ENCODE peak calls at places on chromosome 18, in nine cellular contexts. One of them, this sample, is unnamed.

GRCh38 chr18:2971741-2972552 is 41.0 kb downstream of the LPIN2 start:
- DNase-seq in small intestine: peak
- DNase-seq in nephron progenitor cell: no peak
- DNase-seq in stimulated activated CD8-positive, alpha-beta memory T cell treated with anti-CD3 and anti-CD28 coated beads, Interleukin-2, amount 100 ng/mL, for 48 hours: peak
- DNase-seq in H7: no peak
- DNase-seq in C1 segment of cervical spinal cord: no peak
- DNase-seq in RWPE1: no peak
- DNase-seq in fibroblast of lung: no peak
- DNase-seq in activated naive CD4-positive, alpha-beta T cell treated with anti-CD3 and anti-CD28 coated beads, Interleukin-2, amount 10 ng/mL, durations not matched to agents 7 days and 5 days: peak
- DNase-seq in this sample: peak

GRCh38 chr18:50280707-50281294 is 522 bp downstream of the MBD1 start:
- DNase-seq in small intestine: no peak
- DNase-seq in nephron progenitor cell: no peak
- DNase-seq in stimulated activated CD8-positive, alpha-beta memory T cell treated with anti-CD3 and anti-CD28 coated beads, Interleukin-2, amount 100 ng/mL, for 48 hours: no peak
- DNase-seq in H7: peak
- DNase-seq in C1 segment of cervical spinal cord: no peak
- DNase-seq in RWPE1: no peak
- DNase-seq in fibroblast of lung: no peak
- DNase-seq in activated naive CD4-positive, alpha-beta T cell treated with anti-CD3 and anti-CD28 coated beads, Interleukin-2, amount 10 ng/mL, durations not matched to agents 7 days and 5 days: no peak
- DNase-seq in this sample: no peak

GRCh38 chr18:712401-713134 is at the start of gene ENOSF1:
- DNase-seq in small intestine: peak
- DNase-seq in nephron progenitor cell: peak
- DNase-seq in stimulated activated CD8-positive, alpha-beta memory T cell treated with anti-CD3 and anti-CD28 coated beads, Interleukin-2, amount 100 ng/mL, for 48 hours: peak
- DNase-seq in H7: peak
- DNase-seq in C1 segment of cervical spinal cord: peak
- DNase-seq in RWPE1: peak
- DNase-seq in fibroblast of lung: peak
- DNase-seq in activated naive CD4-positive, alpha-beta T cell treated with anti-CD3 and anti-CD28 coated beads, Interleukin-2, amount 10 ng/mL, durations not matched to agents 7 days and 5 days: peak
- DNase-seq in this sample: peak

GRCh38 chr18:45164551-45164950 is 450.7 kb upstream of the SLC14A2 start:
- DNase-seq in small intestine: no peak
- DNase-seq in nephron progenitor cell: no peak
- DNase-seq in stimulated activated CD8-positive, alpha-beta memory T cell treated with anti-CD3 and anti-CD28 coated beads, Interleukin-2, amount 100 ng/mL, for 48 hours: no peak
- DNase-seq in H7: no peak
- DNase-seq in C1 segment of cervical spinal cord: no peak
- DNase-seq in RWPE1: no peak
- DNase-seq in fibroblast of lung: peak
- DNase-seq in activated naive CD4-positive, alpha-beta T cell treated with anti-CD3 and anti-CD28 coated beads, Interleukin-2, amount 10 ng/mL, durations not matched to agents 7 days and 5 days: no peak
- DNase-seq in this sample: no peak

GRCh38 chr18:71194438-71194837 is 905.6 kb downstream of the SOCS6 start:
- DNase-seq in small intestine: no peak
- DNase-seq in nephron progenitor cell: no peak
- DNase-seq in stimulated activated CD8-positive, alpha-beta memory T cell treated with anti-CD3 and anti-CD28 coated beads, Interleukin-2, amount 100 ng/mL, for 48 hours: no peak
- DNase-seq in H7: no peak
- DNase-seq in C1 segment of cervical spinal cord: no peak
- DNase-seq in RWPE1: no peak
- DNase-seq in fibroblast of lung: no peak
- DNase-seq in activated naive CD4-positive, alpha-beta T cell treated with anti-CD3 and anti-CD28 coated beads, Interleukin-2, amount 10 ng/mL, durations not matched to agents 7 days and 5 days: no peak
- DNase-seq in this sample: no peak

GRCh38 chr18:43620936-43621335 is 343.6 kb upstream of the SYT4 start:
- DNase-seq in small intestine: peak
- DNase-seq in nephron progenitor cell: peak
- DNase-seq in stimulated activated CD8-positive, alpha-beta memory T cell treated with anti-CD3 and anti-CD28 coated beads, Interleukin-2, amount 100 ng/mL, for 48 hours: no peak
- DNase-seq in H7: peak
- DNase-seq in C1 segment of cervical spinal cord: no peak
- DNase-seq in RWPE1: peak
- DNase-seq in fibroblast of lung: peak
- DNase-seq in activated naive CD4-positive, alpha-beta T cell treated with anti-CD3 and anti-CD28 coated beads, Interleukin-2, amount 10 ng/mL, durations not matched to agents 7 days and 5 days: no peak
- DNase-seq in this sample: no peak

GRCh38 chr18:61901334-61901986 is 8.7 kb upstream of the RNF152 start:
- DNase-seq in small intestine: peak
- DNase-seq in nephron progenitor cell: peak
- DNase-seq in stimulated activated CD8-positive, alpha-beta memory T cell treated with anti-CD3 and anti-CD28 coated beads, Interleukin-2, amount 100 ng/mL, for 48 hours: no peak
- DNase-seq in H7: peak
- DNase-seq in C1 segment of cervical spinal cord: no peak
- DNase-seq in RWPE1: peak
- DNase-seq in fibroblast of lung: peak
- DNase-seq in activated naive CD4-positive, alpha-beta T cell treated with anti-CD3 and anti-CD28 coated beads, Interleukin-2, amount 10 ng/mL, durations not matched to agents 7 days and 5 days: peak
- DNase-seq in this sample: peak

GRCh38 chr18:31101148-31102019 is 837 bp downstream of the DSC2 start:
- DNase-seq in small intestine: peak
- DNase-seq in nephron progenitor cell: peak
- DNase-seq in stimulated activated CD8-positive, alpha-beta memory T cell treated with anti-CD3 and anti-CD28 coated beads, Interleukin-2, amount 100 ng/mL, for 48 hours: no peak
- DNase-seq in H7: peak
- DNase-seq in C1 segment of cervical spinal cord: peak
- DNase-seq in RWPE1: no peak
- DNase-seq in fibroblast of lung: peak
- DNase-seq in activated naive CD4-positive, alpha-beta T cell treated with anti-CD3 and anti-CD28 coated beads, Interleukin-2, amount 10 ng/mL, durations not matched to agents 7 days and 5 days: no peak
- DNase-seq in this sample: peak

GRCh38 chr18:79849328-79850207 is 51.8 kb downstream of the KCNG2 start:
- DNase-seq in small intestine: no peak
- DNase-seq in nephron progenitor cell: no peak
- DNase-seq in stimulated activated CD8-positive, alpha-beta memory T cell treated with anti-CD3 and anti-CD28 coated beads, Interleukin-2, amount 100 ng/mL, for 48 hours: no peak
- DNase-seq in H7: peak
- DNase-seq in C1 segment of cervical spinal cord: no peak
- DNase-seq in RWPE1: no peak
- DNase-seq in fibroblast of lung: no peak
- DNase-seq in activated naive CD4-positive, alpha-beta T cell treated with anti-CD3 and anti-CD28 coated beads, Interleukin-2, amount 10 ng/mL, durations not matched to agents 7 days and 5 days: no peak
- DNase-seq in this sample: no peak

GRCh38 chr18:4391859-4392258 is 63.2 kb downstream of the DLGAP1 start:
- DNase-seq in small intestine: no peak
- DNase-seq in nephron progenitor cell: no peak
- DNase-seq in stimulated activated CD8-positive, alpha-beta memory T cell treated with anti-CD3 and anti-CD28 coated beads, Interleukin-2, amount 100 ng/mL, for 48 hours: no peak
- DNase-seq in H7: no peak
- DNase-seq in C1 segment of cervical spinal cord: no peak
- DNase-seq in RWPE1: no peak
- DNase-seq in fibroblast of lung: no peak
- DNase-seq in activated naive CD4-positive, alpha-beta T cell treated with anti-CD3 and anti-CD28 coated beads, Interleukin-2, amount 10 ng/mL, durations not matched to agents 7 days and 5 days: no peak
- DNase-seq in this sample: no peak

GRCh38 chr18:74337912-74338309 is 22.3 kb downstream of the C18orf63 start:
- DNase-seq in small intestine: no peak
- DNase-seq in nephron progenitor cell: no peak
- DNase-seq in stimulated activated CD8-positive, alpha-beta memory T cell treated with anti-CD3 and anti-CD28 coated beads, Interleukin-2, amount 100 ng/mL, for 48 hours: no peak
- DNase-seq in H7: no peak
- DNase-seq in C1 segment of cervical spinal cord: no peak
- DNase-seq in RWPE1: no peak
- DNase-seq in fibroblast of lung: no peak
- DNase-seq in activated naive CD4-positive, alpha-beta T cell treated with anti-CD3 and anti-CD28 coated beads, Interleukin-2, amount 10 ng/mL, durations not matched to agents 7 days and 5 days: no peak
- DNase-seq in this sample: no peak

GRCh38 chr18:48543228-48543627 is 4.4 kb downstream of the CTIF start:
- DNase-seq in small intestine: no peak
- DNase-seq in nephron progenitor cell: no peak
- DNase-seq in stimulated activated CD8-positive, alpha-beta memory T cell treated with anti-CD3 and anti-CD28 coated beads, Interleukin-2, amount 100 ng/mL, for 48 hours: peak
- DNase-seq in H7: peak
- DNase-seq in C1 segment of cervical spinal cord: no peak
- DNase-seq in RWPE1: no peak
- DNase-seq in fibroblast of lung: peak
- DNase-seq in activated naive CD4-positive, alpha-beta T cell treated with anti-CD3 and anti-CD28 coated beads, Interleukin-2, amount 10 ng/mL, durations not matched to agents 7 days and 5 days: peak
- DNase-seq in this sample: no peak

GRCh38 chr18:45662468-45662867 is 47.2 kb downstream of the SLC14A2 start:
- DNase-seq in small intestine: no peak
- DNase-seq in nephron progenitor cell: no peak
- DNase-seq in stimulated activated CD8-positive, alpha-beta memory T cell treated with anti-CD3 and anti-CD28 coated beads, Interleukin-2, amount 100 ng/mL, for 48 hours: no peak
- DNase-seq in H7: no peak
- DNase-seq in C1 segment of cervical spinal cord: no peak
- DNase-seq in RWPE1: no peak
- DNase-seq in fibroblast of lung: peak
- DNase-seq in activated naive CD4-positive, alpha-beta T cell treated with anti-CD3 and anti-CD28 coated beads, Interleukin-2, amount 10 ng/mL, durations not matched to agents 7 days and 5 days: no peak
- DNase-seq in this sample: no peak

GRCh38 chr18:59293317-59293716 is 20.1 kb upstream of the RAX start:
- DNase-seq in small intestine: no peak
- DNase-seq in nephron progenitor cell: no peak
- DNase-seq in stimulated activated CD8-positive, alpha-beta memory T cell treated with anti-CD3 and anti-CD28 coated beads, Interleukin-2, amount 100 ng/mL, for 48 hours: no peak
- DNase-seq in H7: no peak
- DNase-seq in C1 segment of cervical spinal cord: no peak
- DNase-seq in RWPE1: no peak
- DNase-seq in fibroblast of lung: no peak
- DNase-seq in activated naive CD4-positive, alpha-beta T cell treated with anti-CD3 and anti-CD28 coated beads, Interleukin-2, amount 10 ng/mL, durations not matched to agents 7 days and 5 days: no peak
- DNase-seq in this sample: no peak

GRCh38 chr18:7980136-7980535 is 413.0 kb downstream of the PTPRM start:
- DNase-seq in small intestine: no peak
- DNase-seq in nephron progenitor cell: no peak
- DNase-seq in stimulated activated CD8-positive, alpha-beta memory T cell treated with anti-CD3 and anti-CD28 coated beads, Interleukin-2, amount 100 ng/mL, for 48 hours: no peak
- DNase-seq in H7: peak
- DNase-seq in C1 segment of cervical spinal cord: no peak
- DNase-seq in RWPE1: no peak
- DNase-seq in fibroblast of lung: no peak
- DNase-seq in activated naive CD4-positive, alpha-beta T cell treated with anti-CD3 and anti-CD28 coated beads, Interleukin-2, amount 10 ng/mL, durations not matched to agents 7 days and 5 days: no peak
- DNase-seq in this sample: no peak

GRCh38 chr18:49878996-49879585 is 65.8 kb upstream of the ACAA2 start:
- DNase-seq in small intestine: no peak
- DNase-seq in nephron progenitor cell: no peak
- DNase-seq in stimulated activated CD8-positive, alpha-beta memory T cell treated with anti-CD3 and anti-CD28 coated beads, Interleukin-2, amount 100 ng/mL, for 48 hours: no peak
- DNase-seq in H7: no peak
- DNase-seq in C1 segment of cervical spinal cord: no peak
- DNase-seq in RWPE1: no peak
- DNase-seq in fibroblast of lung: peak
- DNase-seq in activated naive CD4-positive, alpha-beta T cell treated with anti-CD3 and anti-CD28 coated beads, Interleukin-2, amount 10 ng/mL, durations not matched to agents 7 days and 5 days: no peak
- DNase-seq in this sample: no peak